ENCODE peak calls at places on chromosomes 5 and 9, in seven cellular contexts. V is WERI-Rb-1, O is heart left ventricle, D is neuronal stem cell, N is psoas muscle, R is IMR-90, J is adipocyte. P is an unnamed sample. For H3K36me3 and H3K27me3, the result is how much of the 10 kb centered on the place peaks cover.

GRCh38 chr9:112971415-112971814 is 40.6 kb downstream of the ZNF883 start:
- DNase-seq in D (no peak), R (peak), N (no peak), O (no peak), V (peak), J (no peak), P (peak)

GRCh38 chr5:158832736-158833135 is 267.0 kb downstream of the EBF1 start:
- DNase-seq in O (no peak), V (no peak), D (no peak), R (no peak), N (no peak), J (peak), P (no peak)

GRCh38 chr9:78515108-78515507 is 218.2 kb downstream of the PSAT1 start:
- DNase-seq in O (no peak), V (no peak), J (no peak), R (no peak), N (no peak), D (no peak), P (no peak)

GRCh38 chr5:52657231-52657645 is 130.5 kb upstream of the ITGA1 start:
- DNase-seq in R (peak), O (no peak), D (peak), J (peak), N (no peak), V (no peak), P (peak)

GRCh38 chr9:5375790-5376477 is 36.3 kb upstream of the RLN1 start:
- DNase-seq in D (no peak), V (no peak), N (no peak), O (no peak), J (no peak), R (no peak), P (no peak)

GRCh38 chr5:5583832-5584231 is 161.4 kb downstream of the ICE1 start:
- DNase-seq in D (no peak), R (no peak), O (no peak), N (no peak), V (no peak), J (no peak), P (no peak)

GRCh38 chr5:36662291-36662851 is 56.0 kb downstream of the SLC1A3 start:
- DNase-seq in J (no peak), V (no peak), O (no peak), N (no peak), R (no peak), D (no peak), P (no peak)

GRCh38 chr5:65024681-65025080 is 256.0 kb downstream of the CWC27 start:
- DNase-seq in O (no peak), N (no peak), J (no peak), R (no peak), D (no peak), V (no peak), P (no peak)

GRCh38 chr9:34267660-34268059 is 61.4 kb downstream of the KIF24 start:
- DNase-seq in D (no peak), V (no peak), J (no peak), O (no peak), R (no peak), N (no peak), P (no peak)

GRCh38 chr5:55966284-55966683 is 28.5 kb downstream of the IL6ST start:
- DNase-seq in O (no peak), V (no peak), R (no peak), N (no peak), D (no peak), J (no peak), P (no peak)

GRCh38 chr5:55969956-55970355 is 24.8 kb downstream of the IL6ST start:
- DNase-seq in D (no peak), V (no peak), O (no peak), R (peak), N (no peak), J (peak), P (no peak)

GRCh38 chr5:55960779-55961178 is 34.0 kb downstream of the IL6ST start:
- DNase-seq in N (no peak), V (no peak), O (no peak), D (no peak), J (no peak), R (no peak), P (no peak)

GRCh38 chr5:55965525-55965924 is 29.2 kb downstream of the IL6ST start:
- DNase-seq in O (no peak), V (no peak), D (no peak), N (no peak), J (no peak), R (no peak), P (no peak)
- H3K36me3 ChIP-seq in O (half or more), V (under half), D (under half), N (half or more), J (half or more), R (under half), P (under half)

GRCh38 chr5:3321923-3322322 is 273.7 kb upstream of the IRX1 start:
- DNase-seq in J (no peak), D (no peak), V (no peak), R (no peak), O (no peak), N (no peak), P (no peak)
- H3K27me3 ChIP-seq in J (under half), D (under half), V (half or more), R (under half), O (under half), N (under half), P (under half)

DNA sequence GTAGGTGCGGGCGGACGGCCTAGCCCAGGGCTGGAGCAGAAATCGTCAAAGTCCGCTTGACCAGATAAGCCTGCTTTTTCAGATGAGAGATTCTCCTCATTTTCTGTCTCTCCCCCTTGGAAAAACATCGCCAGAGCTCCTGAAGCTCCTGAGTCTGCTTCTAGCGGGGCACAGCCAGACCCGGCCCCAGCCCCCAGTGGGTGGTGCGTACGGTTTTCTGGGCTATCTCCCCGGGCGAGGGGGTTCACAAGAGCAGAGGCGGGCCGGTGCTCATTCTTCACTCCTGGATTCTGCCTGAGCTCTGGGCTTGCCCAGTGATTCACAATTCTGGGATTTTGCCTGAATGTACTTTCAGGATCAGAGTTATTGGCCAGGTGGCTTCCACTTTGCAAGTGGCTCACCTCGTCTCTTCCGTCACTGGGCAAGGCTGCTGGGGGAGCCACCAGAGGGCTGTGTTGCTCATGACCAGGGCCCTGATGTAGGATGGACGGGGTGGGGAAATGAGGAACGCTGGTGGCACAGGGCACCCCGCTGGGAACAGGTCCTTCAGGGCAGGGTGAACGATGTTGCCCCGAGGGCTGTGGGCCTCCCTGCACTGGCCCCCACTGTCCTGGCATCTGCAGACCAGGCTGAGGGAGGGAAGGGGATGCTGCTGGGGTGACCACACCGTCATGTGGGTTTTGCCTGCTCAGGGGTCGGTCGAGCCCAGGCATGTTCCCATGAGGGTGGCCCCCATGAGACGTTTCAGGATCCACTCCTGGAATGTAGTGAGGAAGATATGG is 6.3 kb downstream of the SEC16A start:
- DNase-seq in D (no peak), N (no peak), O (no peak), R (no peak), J (no peak), V (no peak), P (no peak)
- H3K36me3 ChIP-seq in D (half or more), N (half or more), O (half or more), R (half or more), J (half or more), V (half or more), P (half or more)

DNA sequence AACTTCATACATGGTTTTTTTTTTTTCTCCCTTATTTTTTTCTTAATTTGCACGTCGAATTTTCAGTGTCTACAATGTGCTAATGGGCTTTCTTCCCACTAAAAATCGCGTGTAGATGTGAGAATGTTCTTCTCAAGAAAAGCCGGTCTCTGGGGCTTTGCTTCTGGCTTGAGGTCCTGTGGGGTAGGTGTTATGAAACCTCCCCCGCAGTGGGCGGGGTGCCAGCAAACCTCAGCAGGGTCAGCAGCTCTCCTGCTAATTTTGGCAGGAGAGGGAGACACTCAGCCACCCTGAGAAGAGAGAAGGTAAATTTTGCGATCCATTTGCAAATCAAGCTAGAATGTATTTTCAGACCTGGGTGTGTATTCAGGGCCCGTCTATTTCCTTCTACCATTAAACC is 59.9 kb downstream of the NPR3 start:
- DNase-seq in N (peak), R (no peak), D (no peak), O (peak), V (no peak), J (no peak), P (no peak)
- H3K27me3 ChIP-seq in N (under half), R (under half), D (under half), O (under half), V (half or more), J (under half), P (under half)

GRCh38 chr5:141101059-141101458 is 786 bp downstream of the PCDHB3 start:
- DNase-seq in J (no peak), R (no peak), N (no peak), O (no peak), V (no peak), D (no peak), P (no peak)

GRCh38 chr5:141100243-141100805 is at the start of gene PCDHB3:
- DNase-seq in N (peak), V (no peak), O (no peak), R (peak), D (no peak), J (peak), P (peak)

DNA sequence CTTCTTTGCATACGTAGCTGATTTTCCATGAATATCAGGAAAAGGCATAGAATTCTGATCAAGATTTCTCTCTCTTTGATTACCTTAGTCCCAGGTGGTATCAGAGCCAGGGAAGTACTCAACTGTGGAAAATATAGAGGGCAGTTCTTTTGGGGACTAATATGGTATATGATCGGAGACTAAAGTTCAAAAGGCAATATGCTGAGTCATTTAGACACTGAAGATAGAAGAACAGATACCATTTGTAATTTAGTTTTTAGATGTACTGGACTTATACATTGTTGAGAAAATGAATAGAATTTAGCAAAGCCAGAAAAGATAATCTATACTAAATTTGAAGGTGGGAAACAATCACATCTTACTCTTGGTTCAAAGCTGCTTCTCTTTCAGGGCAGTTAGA is 5.1 kb downstream of the PCDHB3 start:
- DNase-seq in D (no peak), N (no peak), J (no peak), O (no peak), V (no peak), R (no peak), P (no peak)
- H3K36me3 ChIP-seq in D (under half), N (under half), J (under half), O (under half), V (under half), R (under half), P (under half)

DNA sequence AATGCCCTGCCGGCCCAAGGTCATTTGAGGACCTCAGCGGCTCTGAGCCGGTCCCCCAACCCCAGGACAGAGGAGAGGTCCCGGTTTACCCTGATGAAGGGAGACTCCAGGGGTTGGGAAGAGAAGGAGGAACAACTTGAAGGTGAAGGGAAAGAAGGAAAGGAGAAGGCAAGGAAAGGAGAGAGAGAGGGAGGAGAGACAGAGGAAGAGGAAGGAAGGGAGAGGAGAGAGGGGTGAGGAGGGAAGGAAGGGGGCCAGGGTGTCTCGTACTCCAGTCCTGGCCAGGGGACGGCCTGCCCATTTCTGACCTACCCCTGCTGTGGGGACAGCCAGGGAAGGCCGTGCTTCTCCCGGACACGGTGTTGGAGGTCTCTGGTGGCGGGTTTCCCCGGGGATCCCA is 1.9 kb downstream of the PRRX2 start:
- DNase-seq in O (no peak), D (no peak), N (no peak), R (no peak), V (no peak), J (no peak), P (no peak)
- H3K27me3 ChIP-seq in O (under half), D (under half), N (under half), R (under half), V (under half), J (under half), P (under half)

DNA sequence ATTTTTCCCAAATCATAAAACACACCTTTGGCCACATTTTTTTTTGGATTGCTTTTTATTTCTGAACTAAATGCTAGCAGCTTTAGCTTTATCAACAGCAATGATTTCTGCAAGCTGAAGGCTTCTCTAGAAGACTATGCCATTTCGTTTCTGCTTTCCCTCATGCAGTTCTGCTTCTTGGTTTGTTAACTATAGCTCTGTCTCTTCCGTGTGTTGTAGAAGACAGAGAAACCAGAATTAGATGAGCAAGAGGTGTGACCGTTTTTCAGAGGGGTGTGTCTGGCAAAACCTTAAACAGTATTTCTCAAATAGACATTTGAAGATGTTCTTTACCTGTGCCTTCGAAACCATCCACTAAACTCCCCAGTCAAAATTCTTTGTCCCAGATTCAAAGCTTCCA is 131.5 kb downstream of the ZNF462 start:
- DNase-seq in D (no peak), V (no peak), N (no peak), J (no peak), R (no peak), O (no peak), P (no peak)
- H3K36me3 ChIP-seq in D (under half), V (half or more), N (half or more), J (under half), R (under half), O (half or more), P (under half)

GRCh38 chr9:121813811-121814210 is 162.4 kb downstream of the DAB2IP start:
- DNase-seq in V (no peak), R (no peak), N (no peak), J (no peak), O (no peak), D (no peak), P (no peak)
- H3K27me3 ChIP-seq in V (under half), R (under half), N (under half), J (under half), O (under half), D (under half), P (under half)